ENCODE peak calls at places on chromosomes 2 and 18, in five cellular contexts. K, T, Z, O and E are unnamed samples.

GRCh38 chr2:234341332-234341985 is 155.4 kb downstream of the ARL4C start:
- DNase-seq in K (no peak), O (no peak), T (no peak), Z (no peak), E (no peak)

GRCh38 chr2:97741251-97741650 is 27.9 kb downstream of the ZAP70 start:
- DNase-seq in O (no peak), T (no peak), Z (no peak), K (no peak), E (no peak)

GRCh38 chr2:102258386-102259074 is 52.8 kb upstream of the IL1RL1 start:
- DNase-seq in T (no peak), O (no peak), Z (peak; percentile 97), K (peak; percentile 38), E (no peak)

GRCh38 chr2:168166902-168167510 is 80.4 kb downstream of the STK39 start:
- DNase-seq in Z (peak; percentile 28), O (no peak), T (no peak), K (no peak), E (no peak)

GRCh38 chr18:27964811-27965210 is 212.1 kb downstream of the CDH2 start:
- DNase-seq in K (peak; percentile 59), T (no peak), Z (no peak), O (no peak), E (no peak)

GRCh38 chr2:38533180-38533579 is 69.5 kb downstream of the HNRNPLL start:
- DNase-seq in T (no peak), K (no peak), O (no peak), Z (no peak), E (no peak)

GRCh38 chr2:143426296-143426695 is 297.1 kb downstream of the ARHGAP15 start:
- DNase-seq in T (no peak), Z (peak; percentile 63), K (no peak), O (no peak), E (no peak)

GRCh38 chr2:205682239-205683021 is at the start of gene NRP2:
- DNase-seq in O (peak; percentile 84), Z (peak; percentile 92), K (peak; percentile 66), T (peak; percentile 83), E (peak; percentile 90)

GRCh38 chr2:234788841-234789240 is 163.0 kb upstream of the SH3BP4 start:
- DNase-seq in O (no peak), K (no peak), Z (no peak), T (no peak), E (no peak)

GRCh38 chr18:78727057-78727739 is 252.4 kb upstream of the SALL3 start:
- DNase-seq in K (no peak), O (no peak), Z (no peak), T (no peak), E (peak; percentile 21)

GRCh38 chr2:221715783-221716386 is 143.8 kb upstream of the EPHA4 start:
- DNase-seq in T (no peak), Z (no peak), K (no peak), O (no peak), E (no peak)

GRCh38 chr2:60439219-60439974 is 114.1 kb downstream of the BCL11A start:
- DNase-seq in O (no peak), Z (no peak), K (peak; percentile 50), T (no peak), E (peak; percentile 58)

GRCh38 chr2:177666408-177666807 is 273.8 kb downstream of the AGPS start:
- DNase-seq in O (no peak), K (no peak), T (no peak), Z (peak; percentile 58), E (no peak)

GRCh38 chr2:127695491-127696472 is 5.5 kb upstream of the SFT2D3 start:
- DNase-seq in O (no peak), Z (peak; percentile 59), K (no peak), T (peak; percentile 82), E (peak; percentile 79)

GRCh38 chr18:45321520-45321919 is 293.8 kb upstream of the SLC14A2 start:
- DNase-seq in Z (no peak), O (no peak), T (no peak), K (no peak), E (no peak)

GRCh38 chr2:73730810-73731209 is 6.3 kb downstream of the TPRKB start:
- DNase-seq in O (no peak), Z (no peak), K (no peak), T (no peak), E (no peak)

GRCh38 chr18:9732031-9732430 is 23.9 kb downstream of the RAB31 start:
- DNase-seq in O (no peak), T (no peak), Z (no peak), K (no peak), E (no peak)
- H2BK12ac ChIP-seq in O (no peak overlapping the region), T (no peak overlapping the region), Z (no peak overlapping the region), K (no peak overlapping the region), E (no peak overlapping the region)

DNA sequence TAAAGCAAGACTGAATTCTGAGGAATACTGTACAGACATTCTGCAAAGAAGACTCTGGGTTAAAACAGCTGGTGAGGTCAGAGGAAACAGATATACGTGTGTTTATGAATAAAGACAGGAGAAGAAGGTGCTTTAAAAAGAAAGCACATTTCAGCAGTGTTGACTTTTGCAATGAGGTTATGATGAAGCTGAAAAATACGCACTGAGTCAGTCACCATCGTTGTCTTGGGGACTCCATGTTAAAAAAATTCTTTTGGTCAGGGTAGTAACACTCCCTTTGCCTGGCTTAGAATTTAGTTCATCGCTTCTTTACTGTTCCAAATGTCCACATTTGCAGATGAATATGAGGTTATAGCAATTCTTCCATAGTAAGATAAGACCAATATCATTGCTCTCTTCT is 1049.0 kb downstream of the TSN start:
- DNase-seq in O (no peak), Z (no peak), K (no peak), T (no peak), E (no peak)
- H2BK12ac ChIP-seq in O (no peak overlapping the region), Z (no peak overlapping the region), K (no peak overlapping the region), T (no peak overlapping the region), E (no peak overlapping the region)

DNA sequence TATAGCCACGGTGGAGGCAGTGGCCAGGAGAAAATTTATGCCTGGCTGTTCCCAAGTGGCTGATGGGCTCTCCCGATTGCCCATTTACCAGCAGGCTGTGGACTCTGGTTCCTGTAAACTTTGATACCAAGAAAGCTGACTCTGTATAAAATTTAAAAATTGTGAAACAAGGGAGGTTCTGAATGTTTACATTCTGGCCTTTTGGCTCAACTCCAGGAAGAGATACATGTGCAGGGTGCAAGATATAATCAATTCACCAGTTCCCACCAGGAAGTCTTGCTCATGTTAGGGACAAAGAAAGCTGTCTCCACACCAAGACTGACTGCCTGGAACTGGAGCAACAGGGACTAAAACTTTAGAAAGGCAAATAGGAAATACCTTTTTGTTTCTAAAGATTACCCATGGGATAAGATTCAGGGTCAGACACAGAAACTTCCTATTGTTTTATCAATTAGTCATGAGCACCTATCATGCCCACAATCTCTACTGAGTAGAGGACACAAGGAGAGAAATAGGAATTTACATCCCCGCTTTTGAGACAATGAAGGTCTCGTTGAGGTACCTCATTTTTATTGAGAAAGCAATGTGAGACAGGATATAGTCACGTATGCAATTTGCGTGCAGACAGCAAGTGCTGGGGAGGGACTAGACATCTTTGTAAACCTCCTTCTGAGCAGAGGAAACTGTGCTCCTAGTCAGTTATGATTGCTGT is 123.5 kb downstream of the LIPG start:
- DNase-seq in T (no peak), Z (peak; percentile 54), O (no peak), K (no peak), E (no peak)
- H2BK12ac ChIP-seq in T (no peak overlapping the region), Z (no peak overlapping the region), O (no peak overlapping the region), K (no peak overlapping the region), E (no peak overlapping the region)

GRCh38 chr2:197307933-197308521 is 2.6 kb downstream of the ANKRD44 start:
- DNase-seq in Z (no peak), K (no peak), T (no peak), O (no peak), E (no peak)
- H2BK12ac ChIP-seq in Z (no peak overlapping the region), K (no peak overlapping the region), T (no peak overlapping the region), O (no peak overlapping the region), E (no peak overlapping the region)

DNA sequence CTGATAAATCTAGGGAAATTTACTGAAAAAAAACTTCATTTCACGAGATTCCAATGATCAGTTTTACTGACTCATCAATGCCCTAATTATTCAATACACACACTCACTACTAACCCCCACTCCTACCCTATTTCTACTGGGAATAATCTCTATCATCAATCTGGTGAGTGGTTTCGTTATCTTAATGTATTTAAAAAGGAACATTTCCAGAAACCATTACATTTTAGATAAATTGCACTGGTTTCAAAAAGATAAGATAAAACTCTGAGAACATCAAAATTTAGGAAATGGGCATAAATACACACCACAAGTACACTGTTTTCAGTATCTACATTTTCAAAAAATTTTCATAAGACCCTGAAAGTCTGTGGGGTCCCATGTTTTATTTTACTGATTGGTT is 471.4 kb upstream of the PKDCC start:
- DNase-seq in K (no peak), Z (no peak), O (no peak), T (no peak), E (no peak)
- H2BK12ac ChIP-seq in K (no peak overlapping the region), Z (no peak overlapping the region), O (no peak overlapping the region), T (no peak overlapping the region), E (no peak overlapping the region)

GRCh38 chr18:47750889-47751423 is 179.5 kb downstream of the SMAD2 start:
- DNase-seq in K (no peak), T (no peak), Z (no peak), O (no peak), E (no peak)

GRCh38 chr18:47747260-47747795 is 183.1 kb downstream of the SMAD2 start:
- DNase-seq in T (no peak), K (no peak), O (no peak), Z (no peak), E (no peak)

GRCh38 chr18:47746615-47747014 is 183.8 kb downstream of the SMAD2 start:
- DNase-seq in O (no peak), K (no peak), Z (no peak), T (no peak), E (no peak)

GRCh38 chr18:47748093-47748796 is 182.2 kb downstream of the SMAD2 start:
- DNase-seq in Z (no peak), O (no peak), K (no peak), T (no peak), E (no peak)

DNA sequence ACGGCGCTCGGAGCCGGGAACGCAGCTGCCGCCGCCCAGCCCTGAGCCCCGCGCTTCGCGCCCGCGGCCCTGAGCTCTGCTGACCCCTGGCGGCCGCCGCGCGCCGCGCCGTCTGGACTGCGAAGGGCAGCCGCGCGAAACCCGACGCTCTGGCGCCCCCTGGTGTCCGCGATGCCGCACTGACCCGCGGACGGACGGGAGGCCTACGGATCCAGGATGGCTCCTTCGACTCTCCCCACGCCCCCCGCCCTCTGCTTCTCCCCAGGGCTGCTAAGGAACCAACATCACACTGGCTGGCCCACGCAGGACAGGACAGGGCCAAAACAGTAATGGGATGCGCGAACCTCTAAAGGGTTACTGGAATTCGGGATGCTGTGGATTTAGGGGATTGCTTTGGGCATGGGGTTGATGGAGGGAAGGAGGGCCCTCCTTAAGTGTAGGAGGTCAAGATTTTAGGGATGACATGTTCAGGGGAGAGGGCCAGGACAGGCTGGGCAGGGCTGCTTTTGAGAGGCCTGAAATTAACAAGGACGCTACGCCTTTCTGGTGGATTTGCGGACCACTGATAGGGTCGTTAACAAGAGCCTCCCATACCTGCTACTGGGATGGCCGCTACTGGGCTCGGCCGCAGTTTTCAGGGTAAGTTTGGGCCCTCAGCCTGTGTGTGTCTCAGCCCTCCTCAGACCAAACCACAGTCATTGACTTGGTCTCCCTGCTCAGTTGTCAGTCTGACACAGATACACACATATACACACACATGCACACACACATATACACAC is 181.1 kb downstream of the SMAD2 start:
- DNase-seq in K (peak; percentile 88), T (peak; percentile 95), Z (peak; percentile 47), O (peak; percentile 79), E (peak; percentile 78)
- H2BK12ac ChIP-seq in K (no peak overlapping the region), T (peak overlapping the region; percentile 92), Z (no peak overlapping the region), O (no peak overlapping the region), E (no peak overlapping the region)